ENCODE peak calls at places on chromosomes 6 and 20, in five cellular contexts. One of them, this sample, is unnamed.

GRCh38 chr20:59136027-59136426 is 27.6 kb upstream of the ZNF831 start:
- DNase-seq in stomach: no peak
- DNase-seq in type B pancreatic cell: no peak
- DNase-seq in GM23338: no peak
- DNase-seq in neural progenitor cell: no peak
- DNase-seq in this sample: no peak

GRCh38 chr20:61256365-61256764 is 4.3 kb downstream of the CDH4 start:
- DNase-seq in stomach: no peak
- DNase-seq in type B pancreatic cell: no peak
- DNase-seq in GM23338: no peak
- DNase-seq in neural progenitor cell: no peak
- DNase-seq in this sample: no peak

GRCh38 chr6:27866370-27867050 is 45.7 kb downstream of the OR2B2 start:
- DNase-seq in stomach: no peak
- DNase-seq in type B pancreatic cell: no peak
- DNase-seq in GM23338: peak; percentile 71
- DNase-seq in neural progenitor cell: peak; percentile 60
- DNase-seq in this sample: peak; percentile 92

GRCh38 chr20:46562009-46562372 is 11.5 kb upstream of the OCSTAMP start:
- DNase-seq in stomach: no peak
- DNase-seq in type B pancreatic cell: no peak
- DNase-seq in GM23338: no peak
- DNase-seq in neural progenitor cell: no peak
- DNase-seq in this sample: no peak

GRCh38 chr6:5677219-5678000 is 329.3 kb downstream of the NRN1 start:
- DNase-seq in stomach: no peak
- DNase-seq in type B pancreatic cell: no peak
- DNase-seq in GM23338: no peak
- DNase-seq in neural progenitor cell: no peak
- DNase-seq in this sample: no peak

GRCh38 chr6:18028332-18028731 is 40.9 kb upstream of the KIF13A start:
- DNase-seq in stomach: no peak
- DNase-seq in type B pancreatic cell: no peak
- DNase-seq in GM23338: no peak
- DNase-seq in neural progenitor cell: no peak
- DNase-seq in this sample: no peak

GRCh38 chr20:59723108-59723500 is 118.8 kb downstream of the PHACTR3 start:
- DNase-seq in stomach: no peak
- DNase-seq in type B pancreatic cell: peak; percentile 24
- DNase-seq in GM23338: no peak
- DNase-seq in neural progenitor cell: no peak
- DNase-seq in this sample: peak; percentile 98

GRCh38 chr20:50629675-50630055 is 61.7 kb downstream of the RIPOR3 start:
- DNase-seq in stomach: no peak
- DNase-seq in type B pancreatic cell: no peak
- DNase-seq in GM23338: no peak
- DNase-seq in neural progenitor cell: no peak
- DNase-seq in this sample: no peak

GRCh38 chr6:43070028-43070632 is 6.0 kb upstream of the PTK7 start:
- DNase-seq in stomach: no peak
- DNase-seq in type B pancreatic cell: no peak
- DNase-seq in GM23338: peak; percentile 90
- DNase-seq in neural progenitor cell: peak; percentile 76
- DNase-seq in this sample: peak; percentile 77

GRCh38 chr20:47455133-47456040 is 46.3 kb upstream of the NCOA3 start:
- DNase-seq in stomach: no peak
- DNase-seq in type B pancreatic cell: no peak
- DNase-seq in GM23338: no peak
- DNase-seq in neural progenitor cell: no peak
- DNase-seq in this sample: peak; percentile 51

GRCh38 chr6:159727717-159728440 is 573 bp downstream of the WTAP start:
- DNase-seq in stomach: no peak
- DNase-seq in type B pancreatic cell: no peak
- DNase-seq in GM23338: peak; percentile 54
- DNase-seq in neural progenitor cell: no peak
- DNase-seq in this sample: peak; percentile 77

GRCh38 chr20:33490934-33491656 is 1.2 kb downstream of the CBFA2T2 start:
- DNase-seq in stomach: no peak
- DNase-seq in type B pancreatic cell: no peak
- DNase-seq in GM23338: no peak
- DNase-seq in neural progenitor cell: no peak
- DNase-seq in this sample: no peak

GRCh38 chr20:46348972-46349741 is 40.9 kb upstream of the CDH22 start:
- DNase-seq in stomach: peak; percentile 69
- DNase-seq in type B pancreatic cell: no peak
- DNase-seq in GM23338: peak; percentile 87
- DNase-seq in neural progenitor cell: peak; percentile 90
- DNase-seq in this sample: peak; percentile 69

GRCh38 chr6:54217018-54217417 is 91.2 kb upstream of the TINAG start:
- DNase-seq in stomach: no peak
- DNase-seq in type B pancreatic cell: no peak
- DNase-seq in GM23338: no peak
- DNase-seq in neural progenitor cell: no peak
- DNase-seq in this sample: peak; percentile 7

GRCh38 chr6:123941855-123942254 is 138.2 kb downstream of the NKAIN2 start:
- DNase-seq in stomach: no peak
- DNase-seq in type B pancreatic cell: no peak
- DNase-seq in GM23338: no peak
- DNase-seq in neural progenitor cell: no peak
- DNase-seq in this sample: no peak

GRCh38 chr6:53792016-53792415 is 2.8 kb upstream of the LRRC1 start:
- DNase-seq in stomach: no peak
- DNase-seq in type B pancreatic cell: no peak
- DNase-seq in GM23338: no peak
- DNase-seq in neural progenitor cell: no peak
- DNase-seq in this sample: no peak

GRCh38 chr6:166937716-166938115 is 18.6 kb downstream of the RNASET2 start:
- DNase-seq in stomach: no peak
- DNase-seq in type B pancreatic cell: peak; percentile 16
- DNase-seq in GM23338: no peak
- DNase-seq in neural progenitor cell: no peak
- DNase-seq in this sample: no peak

GRCh38 chr20:62709537-62709905 is 885 bp downstream of the NTSR1 start:
- DNase-seq in stomach: no peak
- DNase-seq in type B pancreatic cell: no peak
- DNase-seq in GM23338: no peak
- DNase-seq in neural progenitor cell: no peak
- DNase-seq in this sample: no peak

GRCh38 chr6:117677553-117678131 is 2.4 kb downstream of the NUS1 start:
- DNase-seq in stomach: no peak
- DNase-seq in type B pancreatic cell: no peak
- DNase-seq in GM23338: no peak
- DNase-seq in neural progenitor cell: no peak
- DNase-seq in this sample: peak; percentile 43

GRCh38 chr6:85421963-85422362 is 27.9 kb upstream of the NT5E start:
- DNase-seq in stomach: no peak
- DNase-seq in type B pancreatic cell: no peak
- DNase-seq in GM23338: no peak
- DNase-seq in neural progenitor cell: no peak
- DNase-seq in this sample: no peak

GRCh38 chr20:5630071-5630470 is 120.1 kb upstream of the SHLD1 start:
- DNase-seq in stomach: no peak
- DNase-seq in type B pancreatic cell: no peak
- DNase-seq in GM23338: peak; percentile 8
- DNase-seq in neural progenitor cell: no peak
- DNase-seq in this sample: no peak

GRCh38 chr20:61739086-61739831 is 326.4 kb downstream of the TAF4 start:
- DNase-seq in stomach: no peak
- DNase-seq in type B pancreatic cell: no peak
- DNase-seq in GM23338: no peak
- DNase-seq in neural progenitor cell: peak; percentile 21
- DNase-seq in this sample: no peak

GRCh38 chr6:15079288-15079817 is 166.5 kb upstream of the JARID2 start:
- DNase-seq in stomach: no peak
- DNase-seq in type B pancreatic cell: no peak
- DNase-seq in GM23338: no peak
- DNase-seq in neural progenitor cell: no peak
- DNase-seq in this sample: no peak

GRCh38 chr6:89940225-89941027 is 46.2 kb downstream of the GJA10 start:
- DNase-seq in stomach: peak; percentile 67
- DNase-seq in type B pancreatic cell: no peak
- DNase-seq in GM23338: peak; percentile 90
- DNase-seq in neural progenitor cell: peak; percentile 81
- DNase-seq in this sample: peak; percentile 81

GRCh38 chr20:17771206-17772004 is 71.6 kb downstream of the BANF2 start:
- DNase-seq in stomach: no peak
- DNase-seq in type B pancreatic cell: no peak
- DNase-seq in GM23338: no peak
- DNase-seq in neural progenitor cell: no peak
- DNase-seq in this sample: no peak

GRCh38 chr20:19932170-19932667 is 84.9 kb upstream of the NAA20 start:
- DNase-seq in stomach: no peak
- DNase-seq in type B pancreatic cell: no peak
- DNase-seq in GM23338: no peak
- DNase-seq in neural progenitor cell: no peak
- DNase-seq in this sample: no peak

GRCh38 chr20:5548112-5548511 is 202.1 kb upstream of the SHLD1 start:
- DNase-seq in stomach: no peak
- DNase-seq in type B pancreatic cell: no peak
- DNase-seq in GM23338: no peak
- DNase-seq in neural progenitor cell: no peak
- DNase-seq in this sample: no peak

GRCh38 chr20:25447671-25448070 is 40.2 kb downstream of the GINS1 start:
- DNase-seq in stomach: no peak
- DNase-seq in type B pancreatic cell: no peak
- DNase-seq in GM23338: no peak
- DNase-seq in neural progenitor cell: no peak
- DNase-seq in this sample: no peak

GRCh38 chr6:40999498-41000070 is 39.4 kb downstream of the UNC5CL start:
- DNase-seq in stomach: peak; percentile 69
- DNase-seq in type B pancreatic cell: no peak
- DNase-seq in GM23338: peak; percentile 84
- DNase-seq in neural progenitor cell: peak; percentile 53
- DNase-seq in this sample: peak; percentile 77

GRCh38 chr6:149862901-149863595 is 1.1 kb downstream of the LRP11 start:
- DNase-seq in stomach: peak; percentile 79
- DNase-seq in type B pancreatic cell: no peak
- DNase-seq in GM23338: peak; percentile 71
- DNase-seq in neural progenitor cell: peak; percentile 83
- DNase-seq in this sample: peak; percentile 71

GRCh38 chr6:227074-227782 is 65.1 kb upstream of the DUSP22 start:
- DNase-seq in stomach: no peak
- DNase-seq in type B pancreatic cell: no peak
- DNase-seq in GM23338: no peak
- DNase-seq in neural progenitor cell: no peak
- DNase-seq in this sample: peak; percentile 61
- TF ChIP-seq CTCF in stomach: no peak
- TF ChIP-seq CTCF in type B pancreatic cell: no peak
- TF ChIP-seq CTCF in GM23338: no peak
- TF ChIP-seq CTCF in neural progenitor cell: no peak
- TF ChIP-seq CTCF in this sample: no peak

GRCh38 chr6:113092795-113093194 is 745.7 kb downstream of the RFPL4B start:
- DNase-seq in stomach: no peak
- DNase-seq in type B pancreatic cell: no peak
- DNase-seq in GM23338: no peak
- DNase-seq in neural progenitor cell: no peak
- DNase-seq in this sample: no peak

GRCh38 chr6:113083947-113084346 is 736.8 kb downstream of the RFPL4B start:
- DNase-seq in stomach: no peak
- DNase-seq in type B pancreatic cell: no peak
- DNase-seq in GM23338: no peak
- DNase-seq in neural progenitor cell: no peak
- DNase-seq in this sample: no peak

GRCh38 chr6:113094781-113095180 is 747.7 kb downstream of the RFPL4B start:
- DNase-seq in stomach: no peak
- DNase-seq in type B pancreatic cell: no peak
- DNase-seq in GM23338: no peak
- DNase-seq in neural progenitor cell: no peak
- DNase-seq in this sample: no peak

DNA sequence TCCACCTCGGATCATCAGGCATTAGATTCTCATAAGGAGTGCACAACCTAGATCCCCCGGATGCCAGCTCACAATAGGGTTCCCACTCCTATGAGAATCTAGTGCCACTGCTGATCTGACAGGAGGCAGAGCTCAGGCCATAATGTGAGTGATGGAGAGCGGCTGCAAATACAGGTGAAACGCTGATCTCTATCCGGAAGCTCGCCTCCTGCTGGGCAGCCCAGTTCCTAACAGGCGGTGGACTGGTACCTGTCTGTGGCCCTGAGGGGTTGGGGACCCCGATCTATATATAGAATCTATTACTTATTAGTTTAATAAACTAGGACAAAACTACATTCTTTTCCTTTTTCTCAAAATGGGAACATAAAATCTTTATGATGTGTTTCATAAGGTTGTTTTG is 741.9 kb downstream of the RFPL4B start:
- DNase-seq in stomach: no peak
- DNase-seq in type B pancreatic cell: no peak
- DNase-seq in GM23338: peak; percentile 64
- DNase-seq in neural progenitor cell: no peak
- DNase-seq in this sample: no peak
- TF ChIP-seq CTCF in stomach: no peak
- TF ChIP-seq CTCF in type B pancreatic cell: no peak
- TF ChIP-seq CTCF in GM23338: peak; percentile 66
- TF ChIP-seq CTCF in neural progenitor cell: peak; percentile 25
- TF ChIP-seq CTCF in this sample: no peak

GRCh38 chr20:36313476-36313875 is 7.3 kb downstream of the DLGAP4 start:
- DNase-seq in stomach: no peak
- DNase-seq in type B pancreatic cell: peak; percentile 39
- DNase-seq in GM23338: no peak
- DNase-seq in neural progenitor cell: no peak
- DNase-seq in this sample: no peak

GRCh38 chr20:36314734-36315544 is 8.8 kb downstream of the DLGAP4 start:
- DNase-seq in stomach: no peak
- DNase-seq in type B pancreatic cell: peak; percentile 4
- DNase-seq in GM23338: no peak
- DNase-seq in neural progenitor cell: no peak
- DNase-seq in this sample: peak; percentile 29

GRCh38 chr20:36312724-36313441 is 6.7 kb downstream of the DLGAP4 start:
- DNase-seq in stomach: no peak
- DNase-seq in type B pancreatic cell: no peak
- DNase-seq in GM23338: peak; percentile 18
- DNase-seq in neural progenitor cell: no peak
- DNase-seq in this sample: no peak

GRCh38 chr20:36315545-36316351 is 9.6 kb downstream of the DLGAP4 start:
- DNase-seq in stomach: no peak
- DNase-seq in type B pancreatic cell: peak; percentile 62
- DNase-seq in GM23338: no peak
- DNase-seq in neural progenitor cell: no peak
- DNase-seq in this sample: no peak

DNA sequence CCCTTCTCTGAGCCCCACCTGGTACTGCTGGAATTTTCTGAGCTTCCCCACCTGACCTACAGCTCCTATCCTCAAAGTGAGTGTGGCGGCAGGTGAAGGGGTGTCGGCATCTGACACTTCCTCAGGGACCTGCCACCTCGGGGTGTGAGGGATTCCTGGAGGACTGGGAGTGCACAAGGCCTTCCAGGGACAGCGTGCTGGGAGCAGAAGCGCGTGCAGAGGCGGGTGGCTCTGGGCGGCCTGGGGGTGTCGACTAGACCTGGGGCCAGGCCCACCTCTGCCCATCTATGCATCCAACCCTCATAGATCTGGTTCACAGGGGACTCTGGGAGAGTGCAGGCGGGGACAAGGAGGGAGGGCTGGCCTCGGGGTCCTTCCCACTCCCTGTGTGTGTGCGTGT is 7.8 kb downstream of the DLGAP4 start:
- DNase-seq in stomach: no peak
- DNase-seq in type B pancreatic cell: peak; percentile 60
- DNase-seq in GM23338: no peak
- DNase-seq in neural progenitor cell: no peak
- DNase-seq in this sample: no peak
- TF ChIP-seq CTCF in stomach: no peak
- TF ChIP-seq CTCF in type B pancreatic cell: no peak
- TF ChIP-seq CTCF in GM23338: no peak
- TF ChIP-seq CTCF in neural progenitor cell: no peak
- TF ChIP-seq CTCF in this sample: no peak

GRCh38 chr6:16239090-16239797 is 857 bp downstream of the GMPR start:
- DNase-seq in stomach: peak; percentile 80
- DNase-seq in type B pancreatic cell: no peak
- DNase-seq in GM23338: peak; percentile 48
- DNase-seq in neural progenitor cell: peak; percentile 46
- DNase-seq in this sample: peak; percentile 58
- TF ChIP-seq CTCF in stomach: no peak
- TF ChIP-seq CTCF in type B pancreatic cell: peak; percentile 42
- TF ChIP-seq CTCF in GM23338: peak; percentile 42
- TF ChIP-seq CTCF in neural progenitor cell: peak; percentile 49
- TF ChIP-seq CTCF in this sample: peak; percentile 38

This sample was measured in NB4.